ENCODE peak calls at places on chromosomes 12 and 14, in six cellular contexts. One of them, this sample, is unnamed.

GRCh38 chr14:103393078-103393477 is 7.9 kb downstream of the MARK3 start:
- DNase-seq in T-helper 2 cell: no peak
- DNase-seq in stimulated activated CD4-positive, alpha-beta T cell treated with anti-CD3 and anti-CD28 coated beads, Interleukin-4, amount 100 ng/mL, for 48 hours: no peak
- DNase-seq in NCI-H1092 treated with DMSO at 0.1 percent for 48 hours: no peak
- DNase-seq in CD8-positive, alpha-beta memory T cell: no peak
- DNase-seq in NCI-H1694 treated with DMSO at 0.1 percent for 48 hours: no peak
- DNase-seq in this sample: no peak

GRCh38 chr14:93954900-93955891 is 21.2 kb downstream of the ASB2 start:
- DNase-seq in T-helper 2 cell: peak
- DNase-seq in stimulated activated CD4-positive, alpha-beta T cell treated with anti-CD3 and anti-CD28 coated beads, Interleukin-4, amount 100 ng/mL, for 48 hours: no peak
- DNase-seq in NCI-H1092 treated with DMSO at 0.1 percent for 48 hours: no peak
- DNase-seq in CD8-positive, alpha-beta memory T cell: peak
- DNase-seq in NCI-H1694 treated with DMSO at 0.1 percent for 48 hours: no peak
- DNase-seq in this sample: no peak

GRCh38 chr14:68458840-68459469 is 333.9 kb downstream of the ZFP36L1 start:
- DNase-seq in T-helper 2 cell: no peak
- DNase-seq in stimulated activated CD4-positive, alpha-beta T cell treated with anti-CD3 and anti-CD28 coated beads, Interleukin-4, amount 100 ng/mL, for 48 hours: no peak
- DNase-seq in NCI-H1092 treated with DMSO at 0.1 percent for 48 hours: peak
- DNase-seq in CD8-positive, alpha-beta memory T cell: no peak
- DNase-seq in NCI-H1694 treated with DMSO at 0.1 percent for 48 hours: no peak
- DNase-seq in this sample: peak

GRCh38 chr14:61752626-61753025 is 9.6 kb upstream of the SNAPC1 start:
- DNase-seq in T-helper 2 cell: no peak
- DNase-seq in stimulated activated CD4-positive, alpha-beta T cell treated with anti-CD3 and anti-CD28 coated beads, Interleukin-4, amount 100 ng/mL, for 48 hours: no peak
- DNase-seq in NCI-H1092 treated with DMSO at 0.1 percent for 48 hours: no peak
- DNase-seq in CD8-positive, alpha-beta memory T cell: no peak
- DNase-seq in NCI-H1694 treated with DMSO at 0.1 percent for 48 hours: no peak
- DNase-seq in this sample: no peak

GRCh38 chr14:37318938-37319337 is 121.2 kb downstream of the MIPOL1 start:
- DNase-seq in T-helper 2 cell: no peak
- DNase-seq in stimulated activated CD4-positive, alpha-beta T cell treated with anti-CD3 and anti-CD28 coated beads, Interleukin-4, amount 100 ng/mL, for 48 hours: no peak
- DNase-seq in NCI-H1092 treated with DMSO at 0.1 percent for 48 hours: no peak
- DNase-seq in CD8-positive, alpha-beta memory T cell: no peak
- DNase-seq in NCI-H1694 treated with DMSO at 0.1 percent for 48 hours: no peak
- DNase-seq in this sample: no peak

GRCh38 chr14:25041898-25042297 is 8.0 kb downstream of the STXBP6 start:
- DNase-seq in T-helper 2 cell: no peak
- DNase-seq in stimulated activated CD4-positive, alpha-beta T cell treated with anti-CD3 and anti-CD28 coated beads, Interleukin-4, amount 100 ng/mL, for 48 hours: no peak
- DNase-seq in NCI-H1092 treated with DMSO at 0.1 percent for 48 hours: peak
- DNase-seq in CD8-positive, alpha-beta memory T cell: no peak
- DNase-seq in NCI-H1694 treated with DMSO at 0.1 percent for 48 hours: no peak
- DNase-seq in this sample: peak

GRCh38 chr12:122064780-122065588 is 13.6 kb upstream of the MLXIP start:
- DNase-seq in T-helper 2 cell: no peak
- DNase-seq in stimulated activated CD4-positive, alpha-beta T cell treated with anti-CD3 and anti-CD28 coated beads, Interleukin-4, amount 100 ng/mL, for 48 hours: no peak
- DNase-seq in NCI-H1092 treated with DMSO at 0.1 percent for 48 hours: peak
- DNase-seq in CD8-positive, alpha-beta memory T cell: no peak
- DNase-seq in NCI-H1694 treated with DMSO at 0.1 percent for 48 hours: no peak
- DNase-seq in this sample: peak

GRCh38 chr12:27455589-27455988 is 9.1 kb downstream of the SMCO2 start:
- DNase-seq in T-helper 2 cell: no peak
- DNase-seq in stimulated activated CD4-positive, alpha-beta T cell treated with anti-CD3 and anti-CD28 coated beads, Interleukin-4, amount 100 ng/mL, for 48 hours: no peak
- DNase-seq in NCI-H1092 treated with DMSO at 0.1 percent for 48 hours: no peak
- DNase-seq in CD8-positive, alpha-beta memory T cell: no peak
- DNase-seq in NCI-H1694 treated with DMSO at 0.1 percent for 48 hours: no peak
- DNase-seq in this sample: no peak

GRCh38 chr14:52312872-52313492 is 1.1 kb upstream of the PTGER2 start:
- DNase-seq in T-helper 2 cell: no peak
- DNase-seq in stimulated activated CD4-positive, alpha-beta T cell treated with anti-CD3 and anti-CD28 coated beads, Interleukin-4, amount 100 ng/mL, for 48 hours: no peak
- DNase-seq in NCI-H1092 treated with DMSO at 0.1 percent for 48 hours: no peak
- DNase-seq in CD8-positive, alpha-beta memory T cell: no peak
- DNase-seq in NCI-H1694 treated with DMSO at 0.1 percent for 48 hours: no peak
- DNase-seq in this sample: no peak

GRCh38 chr14:79598339-79598738 is 613.0 kb downstream of the DIO2 start:
- DNase-seq in T-helper 2 cell: no peak
- DNase-seq in stimulated activated CD4-positive, alpha-beta T cell treated with anti-CD3 and anti-CD28 coated beads, Interleukin-4, amount 100 ng/mL, for 48 hours: no peak
- DNase-seq in NCI-H1092 treated with DMSO at 0.1 percent for 48 hours: no peak
- DNase-seq in CD8-positive, alpha-beta memory T cell: no peak
- DNase-seq in NCI-H1694 treated with DMSO at 0.1 percent for 48 hours: no peak
- DNase-seq in this sample: no peak

This sample was measured in DMS79.